ENCODE peak calls at places on chromosomes 6 and 20, in eight cellular contexts. Y, B, H, E, L, U, A and W are unnamed samples.

GRCh38 chr6:106014930-106015329 is 71.2 kb upstream of the PRDM1 start:
- DNase-seq in E (no peak), A (no peak), L (no peak), U (no peak), B (no peak), H (no peak), Y (no peak), W (no peak)

GRCh38 chr6:19303381-19303780 is 533.8 kb upstream of the ID4 start:
- DNase-seq in U (no peak), E (no peak), A (peak), H (no peak), L (no peak), B (no peak), Y (no peak), W (no peak)

GRCh38 chr6:85323435-85324040 is 126.3 kb upstream of the NT5E start:
- DNase-seq in U (no peak), B (peak), H (peak), Y (peak), L (no peak), E (peak), A (peak), W (peak)

GRCh38 chr6:22838346-22838745 is 269.0 kb downstream of the HDGFL1 start:
- DNase-seq in H (no peak), B (no peak), E (no peak), L (no peak), A (no peak), Y (no peak), U (no peak), W (no peak)

GRCh38 chr6:158026054-158026900 is 44.6 kb downstream of the SYNJ2 start:
- DNase-seq in Y (no peak), U (peak), H (peak), E (peak), B (peak), A (peak), L (peak), W (no peak)

GRCh38 chr6:19812512-19813119 is 24.6 kb upstream of the ID4 start:
- DNase-seq in A (no peak), Y (peak), E (no peak), L (no peak), B (no peak), U (no peak), H (no peak), W (no peak)

GRCh38 chr20:44384423-44385027 is 29.0 kb downstream of the HNF4A start:
- DNase-seq in Y (peak), U (no peak), B (peak), E (peak), H (peak), L (peak), A (peak), W (peak)

GRCh38 chr6:39274903-39275302 is 39.3 kb downstream of the KCNK17 start:
- DNase-seq in L (no peak), B (no peak), A (no peak), U (no peak), Y (no peak), H (no peak), E (no peak), W (no peak)

GRCh38 chr6:46715106-46715505 is 20.1 kb downstream of the PLA2G7 start:
- DNase-seq in H (no peak), A (no peak), B (no peak), U (no peak), E (no peak), Y (no peak), L (no peak), W (no peak)

GRCh38 chr6:33863084-33863483 is 59.3 kb upstream of the MLN start:
- DNase-seq in H (no peak), A (no peak), Y (no peak), B (no peak), U (no peak), L (no peak), E (no peak), W (no peak)

GRCh38 chr6:40540790-40541189 is 46.4 kb downstream of the LRFN2 start:
- DNase-seq in Y (no peak), L (peak), A (no peak), H (no peak), E (no peak), B (no peak), U (no peak), W (no peak)

GRCh38 chr6:43851204-43851855 is 81.3 kb downstream of the VEGFA start:
- DNase-seq in L (no peak), H (no peak), E (no peak), Y (no peak), A (no peak), B (no peak), U (no peak), W (no peak)

GRCh38 chr6:27020553-27020880 is 227.0 kb upstream of the PRSS16 start:
- DNase-seq in A (no peak), E (no peak), B (no peak), L (no peak), Y (no peak), H (no peak), U (no peak), W (no peak)

GRCh38 chr20:300345-300744 is 3.0 kb downstream of the ZCCHC3 start:
- DNase-seq in Y (no peak), L (no peak), H (no peak), U (no peak), B (no peak), A (no peak), E (no peak), W (no peak)

GRCh38 chr6:68317366-68317765 is 317.7 kb upstream of the ADGRB3 start:
- DNase-seq in L (no peak), A (no peak), Y (no peak), H (no peak), B (no peak), E (no peak), U (no peak), W (no peak)

GRCh38 chr6:43984442-43985321 is 142.6 kb downstream of the MRPL14 start:
- DNase-seq in B (peak), L (no peak), E (peak), Y (no peak), H (no peak), A (no peak), U (no peak), W (peak)

GRCh38 chr6:157223021-157223430 is 100.3 kb downstream of the TMEM242 start:
- DNase-seq in B (no peak), L (peak), U (peak), A (no peak), E (no peak), H (no peak), Y (no peak), W (no peak)

GRCh38 chr6:39330476-39330875 is 8.0 kb upstream of the KCNK16 start:
- DNase-seq in Y (no peak), U (no peak), A (no peak), L (no peak), H (no peak), E (no peak), B (no peak), W (peak)

GRCh38 chr6:33700391-33701050 is 11.0 kb downstream of the UQCC2 start:
- DNase-seq in B (peak), L (peak), H (peak), E (peak), A (peak), U (no peak), Y (peak), W (no peak)

GRCh38 chr6:43256670-43257664 is 13.7 kb downstream of the TTBK1 start:
- DNase-seq in Y (no peak), H (no peak), L (peak), B (no peak), E (no peak), A (no peak), U (no peak), W (no peak)

GRCh38 chr6:13436691-13437568 is 50.5 kb downstream of the GFOD1 start:
- DNase-seq in L (no peak), A (no peak), Y (no peak), E (no peak), H (no peak), U (no peak), B (no peak), W (no peak)

GRCh38 chr20:46255440-46256104 is 52.7 kb downstream of the CDH22 start:
- DNase-seq in H (peak), E (peak), U (peak), B (peak), L (peak), A (peak), Y (peak), W (peak)
- TF ChIP-seq POLR2AphosphoS5 in H (peak), E (no peak), U (peak), B (no peak), L (no peak), A (peak), Y (peak), W (no peak)

GRCh38 chr6:1621328-1621701 is 11.6 kb downstream of the FOXC1 start:
- DNase-seq in B (peak), L (peak), A (no peak), U (no peak), H (no peak), Y (no peak), E (no peak), W (no peak)
- H3K4me3 ChIP-seq in B (no peak), L (no peak), A (no peak), U (no peak), H (no peak), Y (no peak), E (no peak), W (no peak)

DNA sequence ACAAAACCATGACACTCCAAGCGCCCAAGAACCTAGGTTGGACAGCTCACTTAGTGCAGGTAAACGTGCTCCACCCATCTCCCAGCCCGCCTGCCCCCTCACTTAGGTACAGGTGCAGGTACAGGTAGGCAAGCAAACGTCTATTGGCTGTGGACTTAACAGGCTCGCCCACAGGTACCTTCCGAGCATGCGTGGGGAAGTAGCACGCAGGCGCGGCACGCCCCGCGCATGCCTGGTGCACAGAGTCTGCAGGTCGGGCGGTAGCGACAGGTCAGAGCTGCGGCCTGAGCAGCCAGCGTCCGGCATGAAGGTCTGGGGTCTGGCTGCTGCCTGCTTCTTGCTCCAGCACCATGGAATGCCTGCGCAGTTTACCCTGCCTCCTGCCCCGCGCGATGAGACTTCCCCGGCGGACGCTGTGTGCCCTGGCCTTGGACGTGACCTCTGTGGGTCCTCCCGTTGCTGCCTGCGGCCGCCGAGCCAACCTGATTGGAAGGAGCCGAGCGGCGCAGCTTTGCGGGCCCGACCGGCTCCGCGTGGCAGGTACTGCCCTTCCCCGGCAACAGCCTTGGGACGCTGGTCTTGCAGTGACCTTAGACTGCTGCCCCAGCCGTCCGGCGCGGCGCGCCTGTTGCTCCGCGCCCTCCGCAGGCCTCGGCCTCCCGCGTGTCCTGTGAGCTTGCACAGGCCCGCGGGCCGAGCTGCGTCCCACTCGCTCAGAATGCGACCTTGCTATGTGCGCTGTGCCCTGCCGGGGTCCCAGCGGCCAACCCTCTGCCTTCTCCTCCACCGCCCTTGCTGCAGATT is at the start of gene MRS2:
- DNase-seq in B (peak), U (peak), E (peak), L (peak), H (peak), Y (peak), A (peak), W (peak)
- TF ChIP-seq POLR2AphosphoS5 in B (peak), U (peak), E (no peak), L (peak), H (peak), Y (peak), A (peak), W (peak)

GRCh38 chr6:3529232-3529631 is 72.4 kb upstream of the SLC22A23 start:
- DNase-seq in U (peak), L (no peak), E (no peak), Y (no peak), B (no peak), A (no peak), H (no peak), W (no peak)

GRCh38 chr6:3527797-3528067 is 70.9 kb upstream of the SLC22A23 start:
- DNase-seq in B (no peak), U (peak), L (no peak), E (no peak), H (no peak), A (no peak), Y (no peak), W (peak)

GRCh38 chr6:3525915-3526314 is 69.1 kb upstream of the SLC22A23 start:
- DNase-seq in H (no peak), A (no peak), Y (no peak), B (no peak), E (no peak), L (no peak), U (no peak), W (no peak)

GRCh38 chr6:3529721-3530120 is 72.9 kb upstream of the SLC22A23 start:
- DNase-seq in H (no peak), B (no peak), U (no peak), E (no peak), Y (no peak), L (no peak), A (no peak), W (no peak)

GRCh38 chr6:3526962-3527796 is 70.3 kb upstream of the SLC22A23 start:
- DNase-seq in L (no peak), A (no peak), B (no peak), H (no peak), Y (no peak), U (no peak), E (peak), W (no peak)
- H3K4me3 ChIP-seq in L (no peak), A (no peak), B (no peak), H (no peak), Y (no peak), U (no peak), E (no peak), W (no peak)

DNA sequence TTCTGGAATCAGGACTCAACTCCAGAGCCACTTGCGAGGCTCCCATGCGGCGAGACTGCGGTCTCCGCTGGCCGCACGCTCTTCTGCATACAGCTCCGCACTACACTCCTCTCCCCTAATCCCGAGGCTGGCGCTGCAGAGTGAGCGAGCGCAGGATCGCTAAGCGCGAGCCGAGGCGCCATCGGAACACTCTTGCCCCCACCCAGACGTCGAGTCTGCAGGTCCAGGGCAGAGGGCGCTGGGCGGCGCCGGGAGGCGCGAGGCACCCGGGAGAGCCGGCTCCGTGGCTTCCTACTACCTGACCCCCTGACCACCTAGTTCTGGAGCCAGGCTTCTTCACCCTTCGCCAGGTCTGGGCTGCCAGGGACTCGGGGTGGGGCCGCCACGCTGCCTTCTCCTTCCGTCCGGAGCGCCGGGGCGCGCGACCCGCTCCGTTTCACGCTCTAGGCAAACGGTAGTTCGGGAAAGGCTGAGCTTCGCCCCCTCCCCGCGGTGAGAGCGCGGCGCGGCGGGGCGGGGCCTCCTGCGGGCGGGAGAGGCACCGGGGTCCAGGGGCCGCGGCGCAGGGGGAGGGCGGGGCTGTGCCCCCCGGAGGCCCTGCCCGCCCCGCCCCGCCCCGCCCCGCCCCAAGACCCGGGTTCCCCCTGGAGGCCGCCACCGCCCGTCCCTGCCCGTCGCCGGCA is 5.4 kb upstream of the TUBB2A start:
- DNase-seq in A (peak), U (no peak), B (peak), E (no peak), H (peak), Y (peak), L (peak), W (peak)
- TF ChIP-seq POLR2AphosphoS5 in A (no peak), U (peak), B (peak), E (peak), H (peak), Y (peak), L (no peak), W (no peak)

DNA sequence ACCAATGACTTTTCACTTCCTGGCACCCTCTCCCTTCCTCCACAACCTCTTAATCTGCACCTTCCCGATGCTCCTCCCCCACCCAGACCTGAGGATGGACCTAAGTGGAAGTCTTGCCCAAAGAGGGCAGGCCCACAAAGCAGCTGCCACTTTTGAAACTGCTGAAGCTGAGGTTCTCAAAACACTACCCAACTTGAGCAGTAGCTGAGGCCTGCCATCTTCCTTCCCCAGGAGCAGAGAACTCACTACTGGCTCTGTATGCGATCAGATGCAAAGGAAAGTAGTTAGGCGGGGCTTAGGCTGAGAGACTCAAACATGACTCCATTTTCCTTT is 1.5 kb downstream of the HM13 start:
- DNase-seq in B (no peak), U (no peak), L (no peak), Y (no peak), H (peak), A (no peak), E (no peak), W (no peak)
- H3K4me3 ChIP-seq in B (peak), U (peak), L (peak), Y (peak), H (peak), A (peak), E (peak), W (peak)

DNA sequence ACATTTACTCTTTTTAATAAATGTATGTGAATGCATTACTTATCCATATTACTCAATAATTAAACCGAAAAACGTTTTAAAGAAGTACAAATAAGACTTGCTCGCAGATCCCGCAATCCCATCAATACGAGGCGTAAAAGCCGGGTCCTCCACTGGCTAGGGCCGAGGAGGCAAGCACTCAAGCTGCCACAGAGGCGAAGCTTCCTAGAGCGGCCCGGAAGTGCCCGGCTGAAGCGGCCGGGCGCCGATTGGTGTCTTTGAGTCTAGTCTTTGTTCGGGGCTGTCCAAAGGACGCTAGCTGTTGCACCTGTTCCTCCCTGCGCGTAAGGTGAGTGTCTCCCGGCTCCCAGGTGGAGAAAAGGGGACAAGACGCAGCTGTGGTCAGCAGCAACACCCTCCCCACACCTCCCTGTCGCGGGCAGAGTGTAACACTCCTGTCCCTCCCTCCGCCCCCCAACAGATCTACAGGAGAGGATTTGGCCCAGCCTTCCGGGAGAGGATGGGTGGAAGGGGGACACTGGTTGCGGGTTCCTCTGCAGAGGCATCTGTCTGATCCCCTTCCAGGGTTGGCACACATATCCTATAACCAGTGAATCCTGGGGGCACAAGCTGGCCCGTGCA is at the start of gene ZSCAN16:
- DNase-seq in Y (peak), U (no peak), L (peak), E (peak), H (peak), B (peak), A (peak), W (peak)
- TF ChIP-seq POLR2AphosphoS5 in Y (peak), U (peak), L (peak), E (no peak), H (peak), B (peak), A (peak), W (no peak)

DNA sequence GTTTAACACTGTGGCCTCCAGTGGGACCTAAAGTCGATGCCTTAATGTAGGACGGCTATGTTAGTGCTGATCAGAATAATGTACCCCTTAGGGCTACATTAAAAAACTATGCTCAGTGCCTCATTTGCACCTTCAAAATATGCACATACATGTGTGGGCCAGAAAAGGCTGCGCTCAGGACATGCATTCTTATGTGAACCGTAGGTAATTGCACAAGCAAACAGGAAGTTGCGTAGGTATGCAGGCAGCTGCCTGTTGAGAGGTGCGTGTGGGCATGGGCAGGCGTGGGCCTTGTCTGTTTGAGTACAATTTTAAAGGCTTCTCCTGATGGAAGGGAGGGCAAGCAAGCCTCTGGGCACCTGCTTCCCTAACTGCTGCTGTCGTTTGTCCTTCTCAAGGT is 116.2 kb upstream of the JAG1 start:
- DNase-seq in B (no peak), E (no peak), Y (no peak), U (no peak), H (no peak), A (no peak), L (no peak), W (no peak)
- H3K4me3 ChIP-seq in B (no peak), E (no peak), Y (no peak), U (no peak), H (no peak), A (no peak), L (no peak), W (no peak)